ENCODE peak calls at places on chromosomes 12 and 14, in four cellular contexts. K is IMR-90, P is trophoblast cell, A is H9. V is an unnamed sample.

GRCh38 chr14:41362134-41362533 is 244.5 kb upstream of the LRFN5 start:
- DNase-seq in P (peak; percentile 5), K (no peak), A (no peak), V (no peak)

GRCh38 chr12:91663331-91663998 is 480.8 kb upstream of the DCN start:
- DNase-seq in K (no peak), A (no peak), P (no peak), V (no peak)

GRCh38 chr14:43795600-43796228 is 711.4 kb downstream of the FSCB start:
- DNase-seq in A (no peak), K (peak; percentile 0), P (no peak), V (no peak)

GRCh38 chr14:68667313-68667791 is 125.5 kb downstream of the ZFP36L1 start:
- DNase-seq in A (no peak), P (no peak), K (peak; percentile 64), V (no peak)

GRCh38 chr14:70011098-70011497 is 131.9 kb downstream of the SMOC1 start:
- DNase-seq in K (no peak), P (no peak), A (no peak), V (no peak)

GRCh38 chr14:92987713-92988510 is 65.0 kb downstream of the CHGA start:
- DNase-seq in P (no peak), A (no peak), K (no peak), V (peak; percentile 7)

GRCh38 chr12:78818487-78818886 is 46.1 kb upstream of the SYT1 start:
- DNase-seq in A (peak; percentile 64), P (no peak), K (no peak), V (no peak)

GRCh38 chr14:76904740-76905569 is 78.7 kb downstream of the LRRC74A start:
- DNase-seq in K (peak; percentile 99), A (no peak), P (peak; percentile 75), V (peak; percentile 94)

GRCh38 chr12:124939428-124940142 is 25.1 kb upstream of the UBC start:
- DNase-seq in A (peak; percentile 97), P (peak; percentile 94), K (peak; percentile 98), V (no peak)

GRCh38 chr14:79279645-79280399 is 931.5 kb downstream of the DIO2 start:
- DNase-seq in A (peak; percentile 35), P (peak; percentile 34), K (peak; percentile 10), V (no peak)

GRCh38 chr14:98182385-98183055 is 1089.5 kb downstream of the BCL11B start:
- DNase-seq in K (no peak), P (no peak), A (no peak), V (peak; percentile 54)

GRCh38 chr12:120290541-120291312 is 976 bp downstream of the RNU4-2 start:
- DNase-seq in A (peak; percentile 71), P (peak; percentile 64), K (no peak), V (no peak)

GRCh38 chr12:95262808-95263207 is 45.2 kb downstream of the VEZT start:
- DNase-seq in A (no peak), K (peak; percentile 14), P (no peak), V (no peak)

GRCh38 chr12:116123511-116124258 is 153.8 kb downstream of the MED13L start:
- DNase-seq in A (no peak), K (peak; percentile 66), P (peak; percentile 80), V (no peak)

GRCh38 chr12:52566847-52567291 is 6.8 kb downstream of the KRT74 start:
- DNase-seq in K (no peak), A (no peak), P (no peak), V (no peak)

GRCh38 chr12:9109737-9110491 is 5.8 kb downstream of the A2M start:
- DNase-seq in P (no peak), A (no peak), K (no peak), V (no peak)

GRCh38 chr12:65119063-65119462 is 2.0 kb downstream of the WIF1 start:
- DNase-seq in K (no peak), P (no peak), A (no peak), V (no peak)

GRCh38 chr12:86723326-86723725 is 467.1 kb upstream of the MGAT4C start:
- DNase-seq in A (no peak), P (no peak), K (no peak), V (no peak)

GRCh38 chr12:6852651-6853354 is 853 bp downstream of the USP5 start:
- DNase-seq in A (peak; percentile 83), K (peak; percentile 79), P (no peak), V (no peak)

GRCh38 chr12:65840793-65841670 is 16.7 kb downstream of the HMGA2 start:
- DNase-seq in K (no peak), P (no peak), A (peak; percentile 40), V (no peak)

GRCh38 chr12:5060958-5061357 is 17.3 kb downstream of the KCNA5 start:
- DNase-seq in A (no peak), K (no peak), P (no peak), V (no peak)

GRCh38 chr14:77023001-77023996 is 5.2 kb downstream of the IRF2BPL start:
- DNase-seq in A (peak; percentile 65), P (peak; percentile 53), K (peak; percentile 38), V (no peak)

GRCh38 chr12:25531502-25532052 is 21.5 kb downstream of the LMNTD1 start:
- DNase-seq in P (no peak), A (no peak), K (no peak), V (no peak)

GRCh38 chr14:29242755-29243340 is 476.3 kb downstream of the FOXG1 start:
- DNase-seq in A (no peak), K (peak; percentile 8), P (no peak), V (no peak)

GRCh38 chr14:92578511-92578910 is 64.9 kb downstream of the RIN3 start:
- DNase-seq in A (no peak), P (no peak), K (peak; percentile 72), V (no peak)

GRCh38 chr12:123149088-123149827 is 1.6 kb downstream of the PITPNM2 start:
- DNase-seq in A (no peak), K (no peak), P (no peak), V (no peak)

GRCh38 chr12:10241276-10241675 is 28.6 kb downstream of the GABARAPL1 start:
- DNase-seq in A (no peak), K (no peak), P (peak; percentile 22), V (no peak)

GRCh38 chr12:31007636-31008175 is 66.0 kb upstream of the DDX11 start:
- DNase-seq in A (no peak), P (no peak), K (no peak), V (no peak)

GRCh38 chr12:115155665-115156645 is 472.0 kb upstream of the TBX3 start:
- DNase-seq in A (no peak), K (peak; percentile 95), P (peak; percentile 42), V (peak; percentile 99)

GRCh38 chr14:23112359-23113178 is 6.5 kb downstream of the CEBPE start:
- DNase-seq in P (no peak), A (no peak), K (no peak), V (no peak)

GRCh38 chr12:87127272-87127671 is 871.1 kb upstream of the MGAT4C start:
- DNase-seq in A (no peak), K (peak; percentile 61), P (no peak), V (no peak)

GRCh38 chr12:27178723-27179398 is 65.2 kb upstream of the STK38L start:
- DNase-seq in P (no peak), K (peak; percentile 53), A (no peak), V (no peak)

GRCh38 chr14:92981726-92982125 is 58.8 kb downstream of the CHGA start:
- DNase-seq in K (no peak), A (no peak), P (no peak), V (no peak)

GRCh38 chr14:104112113-104112505 is 26.3 kb upstream of the KIF26A start:
- DNase-seq in A (no peak), P (no peak), K (no peak), V (no peak)

GRCh38 chr14:89672636-89673279 is 255.7 kb upstream of the FOXN3 start:
- DNase-seq in P (no peak), K (no peak), A (no peak), V (no peak)

GRCh38 chr12:44835641-44836379 is 40.3 kb downstream of the NELL2 start:
- DNase-seq in A (no peak), K (no peak), P (peak; percentile 29), V (peak; percentile 9)

GRCh38 chr14:25121342-25122129 is 71.6 kb upstream of the STXBP6 start:
- DNase-seq in P (peak; percentile 31), A (no peak), K (peak; percentile 92), V (no peak)

GRCh38 chr12:42027537-42027936 is 117.1 kb downstream of the GXYLT1 start:
- DNase-seq in A (no peak), P (no peak), K (no peak), V (no peak)

GRCh38 chr12:46343122-46343852 is 29.3 kb downstream of the SLC38A2 start:
- DNase-seq in P (no peak), K (no peak), A (no peak), V (no peak)
- H2AFZ ChIP-seq in P (no peak overlapping the region), K (no peak overlapping the region), A (no peak overlapping the region), V (no peak overlapping the region)

GRCh38 chr14:91116913-91117588 is 3.2 kb downstream of the DGLUCY start:
- DNase-seq in A (no peak), P (peak; percentile 57), K (no peak), V (no peak)
- H3K4me1 ChIP-seq in A (peaks cover 14% of the 10 kb centered on the region), P (peaks cover 21% of the 10 kb centered on the region), K (peaks cover 8% of the 10 kb centered on the region), V (peaks cover 60% of the 10 kb centered on the region)

GRCh38 chr14:31266437-31267331 is 59.1 kb upstream of the HECTD1 start:
- DNase-seq in P (no peak), A (no peak), K (no peak), V (no peak)

GRCh38 chr14:31270196-31270772 is 62.7 kb upstream of the HECTD1 start:
- DNase-seq in A (peak; percentile 86), K (no peak), P (peak; percentile 66), V (no peak)

GRCh38 chr14:31271648-31272047 is 64.1 kb upstream of the HECTD1 start:
- DNase-seq in A (no peak), K (no peak), P (no peak), V (no peak)

GRCh38 chr14:31268216-31268615 is 60.6 kb upstream of the HECTD1 start:
- DNase-seq in A (no peak), P (no peak), K (no peak), V (no peak)

GRCh38 chr14:31269599-31270195 is 62.1 kb upstream of the HECTD1 start:
- DNase-seq in P (no peak), K (peak; percentile 57), A (no peak), V (no peak)
- H2AFZ ChIP-seq in P (no peak overlapping the region), K (peak overlapping the region; percentile 69), A (no peak overlapping the region), V (peak overlapping the region; percentile 10)

DNA sequence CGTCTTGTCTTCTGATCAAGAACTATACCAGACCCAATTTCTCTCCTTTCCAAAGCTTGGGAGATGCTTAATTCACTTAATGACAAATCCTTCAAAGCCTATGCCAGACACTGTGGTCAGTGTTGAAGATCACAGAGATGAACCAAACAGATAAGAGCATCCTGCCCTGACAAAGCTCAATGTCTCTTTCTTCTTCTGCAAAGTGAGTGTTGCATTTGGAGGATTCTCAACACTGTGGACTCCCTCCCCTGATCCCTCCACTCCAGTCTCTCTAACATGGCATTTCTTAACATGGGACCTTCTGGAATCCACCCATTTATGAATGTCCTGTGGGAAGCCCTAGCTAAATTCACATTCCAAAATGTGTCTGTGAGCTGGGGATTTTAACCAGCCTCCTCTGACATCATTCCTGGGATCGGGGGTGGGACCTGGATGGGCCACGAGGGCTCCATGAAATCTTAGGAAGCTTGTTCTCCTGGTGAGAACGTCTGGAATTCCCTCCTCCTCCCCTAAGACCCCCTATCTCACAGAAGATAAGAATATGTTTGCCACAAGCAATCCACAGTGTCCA is 20.3 kb downstream of the SYNE3 start:
- DNase-seq in A (no peak), P (peak; percentile 0), K (no peak), V (no peak)
- H3K4me1 ChIP-seq in A (no peaks in the 10 kb centered on the region), P (no peaks in the 10 kb centered on the region), K (peaks cover 26% of the 10 kb centered on the region), V (peaks cover 15% of the 10 kb centered on the region)